ENCODE peak calls at places on chromosomes 13 and 19, in six cellular contexts. B is neuronal stem cell, O is IMR-90, Q is H9, V is H1, K is mesenchymal stem cell. A is an unnamed sample.

GRCh38 chr19:48123907-48124675 is 13.5 kb upstream of the PLA2G4C start:
- DNase-seq in K (no peak), B (peak; percentile 54), V (no peak), Q (no peak), O (peak; percentile 73), A (no peak)

GRCh38 chr13:86082116-86082515 is 282.9 kb upstream of the SLITRK6 start:
- DNase-seq in K (no peak), Q (no peak), V (no peak), O (no peak), B (no peak), A (no peak)

GRCh38 chr13:96075953-96076543 is 13.9 kb upstream of the HS6ST3 start:
- DNase-seq in O (peak; percentile 23), K (peak; percentile 30), B (no peak), V (no peak), Q (no peak), A (peak; percentile 53)

GRCh38 chr19:1361601-1362384 is 21.9 kb upstream of the NDUFS7 start:
- DNase-seq in O (peak; percentile 78), Q (no peak), K (peak; percentile 32), B (no peak), V (no peak), A (no peak)

GRCh38 chr19:6707011-6707657 is 13.3 kb downstream of the C3 start:
- DNase-seq in K (no peak), O (no peak), V (no peak), B (no peak), Q (no peak), A (no peak)

GRCh38 chr19:10852098-10852800 is 4.0 kb downstream of the C19orf38 start:
- DNase-seq in O (peak; percentile 75), Q (no peak), V (no peak), K (peak; percentile 67), B (no peak), A (peak; percentile 75)

GRCh38 chr19:9456018-9456689 is 20.8 kb upstream of the ZNF266 start:
- DNase-seq in K (no peak), Q (no peak), V (no peak), B (no peak), O (no peak), A (no peak)

GRCh38 chr13:78596701-78597550 is 6.4 kb downstream of the POU4F1 start:
- DNase-seq in B (peak; percentile 33), V (no peak), Q (peak; percentile 65), O (no peak), K (no peak), A (no peak)

DNA sequence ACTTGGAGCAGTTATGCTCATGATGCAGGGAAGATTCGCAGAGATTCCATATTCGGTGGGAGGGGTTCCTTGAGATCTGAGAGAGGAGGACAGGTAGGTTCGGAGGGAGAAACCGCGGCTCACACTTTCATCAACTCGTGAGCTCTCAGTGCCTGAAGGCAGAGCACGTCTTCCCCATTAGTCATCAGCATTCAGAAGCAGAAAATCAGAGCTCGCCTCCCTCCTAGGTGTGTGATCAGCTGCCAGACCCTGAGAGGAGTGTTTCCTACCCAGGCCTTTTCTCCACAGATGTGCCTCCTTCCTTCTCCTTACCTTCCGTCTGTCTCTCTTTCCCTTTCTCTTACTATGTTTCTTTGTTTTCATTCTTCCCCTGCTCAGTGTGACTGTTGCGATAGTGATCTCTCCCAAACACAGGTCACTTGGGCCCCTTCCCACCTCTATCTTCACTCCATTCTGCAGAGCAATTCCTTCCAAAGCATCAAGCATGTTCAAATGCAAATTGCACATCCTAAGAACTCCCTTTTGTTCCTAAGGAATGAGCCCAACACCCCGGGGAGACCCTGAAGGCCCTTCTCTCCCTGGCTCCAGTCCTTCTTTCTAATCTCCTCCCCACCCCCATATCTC is 389.5 kb downstream of the UQCRFS1 start:
- DNase-seq in B (peak; percentile 3), K (no peak), Q (peak; percentile 44), O (no peak), V (peak; percentile 15), A (peak; percentile 68)
- H3K14ac ChIP-seq in B (no peak overlapping the region), K (no peak overlapping the region), Q (peak overlapping the region; percentile 87), O (no peak overlapping the region), V (no peak overlapping the region), A (no peak overlapping the region)

DNA sequence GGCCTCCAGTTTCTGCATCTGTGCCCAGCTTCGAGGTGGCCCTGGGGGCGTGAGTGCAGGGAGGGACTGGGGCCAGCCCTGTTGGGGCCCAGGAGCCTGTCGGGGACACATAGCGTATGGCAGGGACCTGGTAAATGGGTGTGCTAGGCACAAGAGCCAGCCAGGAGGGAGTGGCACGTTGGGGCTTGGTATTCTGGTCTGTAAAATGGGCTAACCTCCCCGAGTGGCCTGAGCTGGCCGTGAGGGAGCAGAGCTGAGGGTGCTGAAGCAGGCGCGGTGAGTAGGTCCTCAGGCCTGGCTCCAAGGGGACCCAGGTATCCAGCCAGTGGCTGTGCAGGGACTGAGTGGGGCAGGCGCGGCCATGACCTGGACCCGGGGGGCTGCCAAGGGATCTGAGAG is 4.3 kb downstream of the PTOV1 start:
- DNase-seq in V (no peak), Q (no peak), O (no peak), K (no peak), B (no peak), A (no peak)
- H3K14ac ChIP-seq in V (no peak overlapping the region), Q (no peak overlapping the region), O (no peak overlapping the region), K (no peak overlapping the region), B (no peak overlapping the region), A (no peak overlapping the region)

GRCh38 chr13:50225188-50226155 is 210.2 kb downstream of the KCNRG start:
- DNase-seq in K (no peak), Q (no peak), V (no peak), B (no peak), O (no peak), A (no peak)

GRCh38 chr13:50227356-50227755 is 212.1 kb downstream of the KCNRG start:
- DNase-seq in B (no peak), Q (no peak), K (no peak), O (no peak), V (no peak), A (no peak)

GRCh38 chr13:50224534-50224933 is 209.3 kb downstream of the KCNRG start:
- DNase-seq in V (no peak), Q (no peak), K (no peak), O (peak; percentile 51), B (no peak), A (no peak)

GRCh38 chr13:50228527-50228926 is 213.3 kb downstream of the KCNRG start:
- DNase-seq in Q (no peak), B (no peak), V (no peak), K (no peak), O (no peak), A (no peak)

GRCh38 chr13:50226515-50227147 is 211.4 kb downstream of the KCNRG start:
- DNase-seq in K (no peak), O (no peak), V (no peak), Q (no peak), B (no peak), A (no peak)
- H3K14ac ChIP-seq in K (no peak overlapping the region), O (no peak overlapping the region), V (no peak overlapping the region), Q (no peak overlapping the region), B (no peak overlapping the region), A (no peak overlapping the region)

GRCh38 chr13:68522184-68522583 is 1292.0 kb upstream of the PCDH9 start:
- DNase-seq in K (no peak), V (no peak), B (no peak), O (no peak), Q (no peak), A (no peak)

DNA sequence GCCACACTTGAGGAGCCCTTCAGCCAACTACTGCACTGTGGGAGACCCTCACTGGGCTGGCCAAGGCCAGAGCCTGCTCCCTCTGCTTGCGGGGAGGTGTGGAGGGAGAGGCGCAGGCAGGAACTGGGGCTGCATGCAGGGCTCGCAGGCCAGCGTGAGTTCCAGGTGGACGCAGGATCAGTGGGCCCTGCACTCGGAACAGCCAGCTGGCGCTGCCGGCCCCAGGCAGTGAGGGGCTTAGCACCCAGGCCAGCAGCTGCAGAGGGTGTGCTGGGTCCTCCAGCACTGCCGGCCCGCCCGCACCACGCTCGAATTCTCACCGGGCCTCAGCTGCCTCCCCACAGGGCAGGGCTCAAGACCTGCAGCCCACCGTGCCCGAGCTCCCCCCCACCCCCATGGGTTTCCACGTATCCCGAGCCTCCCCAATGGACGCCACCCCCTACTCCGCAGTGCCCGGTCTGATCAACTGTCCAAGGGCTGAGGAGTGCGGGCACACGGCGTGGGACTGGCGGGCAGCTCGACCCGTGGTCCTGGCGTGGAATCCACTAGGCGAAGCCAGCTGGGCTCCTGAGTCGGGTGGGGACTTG is 1293.8 kb upstream of the PCDH9 start:
- DNase-seq in K (no peak), Q (no peak), O (no peak), B (no peak), V (no peak), A (no peak)
- H3K14ac ChIP-seq in K (no peak overlapping the region), Q (no peak overlapping the region), O (no peak overlapping the region), B (no peak overlapping the region), V (no peak overlapping the region), A (no peak overlapping the region)

GRCh38 chr13:111034811-111035210 is 80.3 kb upstream of the ARHGEF7 start:
- DNase-seq in K (peak; percentile 35), B (no peak), Q (no peak), V (no peak), O (peak; percentile 63), A (peak; percentile 77)
- H3K14ac ChIP-seq in K (no peak overlapping the region), B (no peak overlapping the region), Q (no peak overlapping the region), V (no peak overlapping the region), O (no peak overlapping the region), A (no peak overlapping the region)

A was measured in trophoblast cell.